ENCODE peak calls at places on chromosomes 16 and 17, in five cellular contexts. G, T, B, L and X are unnamed samples.

GRCh38 chr17:64442550-64442971 is 6.4 kb upstream of the MILR1 start:
- DNase-seq in G (peak), B (no peak), L (no peak), T (no peak), X (no peak)

GRCh38 chr17:28549274-28550132 is 2.9 kb downstream of the UNC119 start:
- DNase-seq in T (no peak), G (no peak), B (no peak), L (no peak), X (no peak)

GRCh38 chr17:58447039-58447975 is 30.0 kb upstream of the RNF43 start:
- DNase-seq in B (no peak), T (peak), L (peak), G (peak), X (peak)

GRCh38 chr17:82241183-82241925 is 12.5 kb downstream of the SLC16A3 start:
- DNase-seq in B (peak), L (no peak), T (peak), G (no peak), X (peak)

GRCh38 chr17:80983545-80983944 is 8.1 kb upstream of the CHMP6 start:
- DNase-seq in L (no peak), B (no peak), G (no peak), T (peak), X (no peak)

GRCh38 chr16:9969580-9969979 is 212.6 kb downstream of the GRIN2A start:
- DNase-seq in T (no peak), L (no peak), G (no peak), B (no peak), X (no peak)

GRCh38 chr17:17377568-17377967 is 74.4 kb downstream of the NT5M start:
- DNase-seq in B (no peak), T (no peak), L (no peak), G (no peak), X (no peak)

GRCh38 chr16:22694887-22695382 is 119.0 kb upstream of the HS3ST2 start:
- DNase-seq in L (no peak), T (no peak), B (peak), G (no peak), X (no peak)

GRCh38 chr16:64700628-64701027 is 421.2 kb downstream of the CDH11 start:
- DNase-seq in G (no peak), T (no peak), L (no peak), B (no peak), X (no peak)

GRCh38 chr17:20009052-20009301 is 182 bp upstream of the SPECC1 start:
- DNase-seq in T (no peak), G (no peak), B (no peak), L (no peak), X (peak)

GRCh38 chr17:50657627-50658026 is 22.9 kb downstream of the ABCC3 start:
- DNase-seq in B (no peak), L (no peak), G (no peak), T (no peak), X (no peak)

GRCh38 chr17:44911133-44912001 is 3.9 kb downstream of the GFAP start:
- DNase-seq in T (peak), L (peak), G (peak), B (peak), X (no peak)

GRCh38 chr16:23826528-23827244 is 9.1 kb upstream of the PRKCB start:
- DNase-seq in L (no peak), T (no peak), G (no peak), B (no peak), X (no peak)

GRCh38 chr16:8867483-8868271 is 1.1 kb downstream of the CARHSP1 start:
- DNase-seq in L (no peak), B (peak), G (no peak), T (peak), X (no peak)

GRCh38 chr16:75481475-75481874 is 13.8 kb downstream of the CHST6 start:
- DNase-seq in T (no peak), L (no peak), G (no peak), B (no peak), X (no peak)

GRCh38 chr16:83068686-83069085 is 441.9 kb downstream of the CDH13 start:
- DNase-seq in B (no peak), T (no peak), L (no peak), G (no peak), X (no peak)

GRCh38 chr16:71885261-71885650 is 1.3 kb upstream of the ZNF821 start:
- DNase-seq in L (no peak), T (no peak), G (no peak), B (no peak), X (no peak)

GRCh38 chr16:57653936-57654335 is 14.2 kb upstream of the ADGRG3 start:
- DNase-seq in T (no peak), B (no peak), G (peak), L (no peak), X (no peak)

GRCh38 chr16:73873643-73874042 is 423.0 kb upstream of the PSMD7 start:
- DNase-seq in G (no peak), B (no peak), T (no peak), L (no peak), X (no peak)

GRCh38 chr16:88540346-88540977 is 29.7 kb upstream of the ZC3H18 start:
- DNase-seq in B (no peak), G (no peak), T (no peak), L (no peak), X (no peak)

GRCh38 chr16:89722392-89723278 is 1.3 kb downstream of the ZNF276 start:
- DNase-seq in G (no peak), T (peak), L (peak), B (peak), X (no peak)

GRCh38 chr16:57192146-57192545 is 6.0 kb downstream of the RSPRY1 start:
- DNase-seq in L (no peak), B (no peak), G (no peak), T (no peak), X (no peak)

GRCh38 chr17:34299017-34299416 is 13.5 kb downstream of the CCL11 start:
- DNase-seq in T (no peak), B (no peak), G (no peak), L (no peak), X (no peak)

GRCh38 chr17:31309525-31309924 is 4.3 kb downstream of the EVI2B start:
- DNase-seq in L (no peak), T (no peak), B (no peak), G (no peak), X (no peak)
- H3K4me3 ChIP-seq in L (peak), T (no peak), B (no peak), G (no peak), X (no peak)

GRCh38 chr17:65550075-65550635 is 11.3 kb downstream of the AXIN2 start:
- DNase-seq in B (no peak), G (no peak), T (no peak), L (no peak), X (no peak)
- H3K27ac ChIP-seq in B (no peak), G (no peak), T (no peak), L (no peak), X (peak)

GRCh38 chr16:67395458-67396158 is 2.3 kb upstream of the TPPP3 start:
- DNase-seq in G (no peak), T (no peak), B (no peak), L (no peak), X (no peak)
- H3K4me3 ChIP-seq in G (no peak), T (peak), B (no peak), L (no peak), X (no peak)

DNA sequence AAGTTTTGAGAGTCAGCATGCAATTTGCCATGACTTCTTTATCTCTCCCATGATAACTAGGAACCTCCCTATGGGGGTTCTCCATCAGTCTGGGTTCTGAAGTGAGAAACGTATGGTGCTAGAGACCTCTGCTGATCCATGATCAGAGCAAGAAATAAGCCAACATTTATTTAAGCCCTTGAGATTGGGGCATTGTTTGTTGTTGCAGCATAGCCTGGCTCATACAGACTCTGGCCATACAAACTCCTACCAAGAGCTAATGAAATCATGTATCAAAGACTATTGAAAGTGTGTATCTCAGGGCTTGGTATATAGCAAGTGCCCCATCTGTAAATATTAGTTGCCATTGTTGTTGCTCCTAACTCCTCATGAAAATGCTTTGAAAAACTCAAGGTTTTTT is 233.9 kb downstream of the MAF start:
- DNase-seq in G (no peak), T (no peak), L (no peak), B (no peak), X (no peak)
- H3K27ac ChIP-seq in G (no peak), T (no peak), L (no peak), B (no peak), X (no peak)

DNA sequence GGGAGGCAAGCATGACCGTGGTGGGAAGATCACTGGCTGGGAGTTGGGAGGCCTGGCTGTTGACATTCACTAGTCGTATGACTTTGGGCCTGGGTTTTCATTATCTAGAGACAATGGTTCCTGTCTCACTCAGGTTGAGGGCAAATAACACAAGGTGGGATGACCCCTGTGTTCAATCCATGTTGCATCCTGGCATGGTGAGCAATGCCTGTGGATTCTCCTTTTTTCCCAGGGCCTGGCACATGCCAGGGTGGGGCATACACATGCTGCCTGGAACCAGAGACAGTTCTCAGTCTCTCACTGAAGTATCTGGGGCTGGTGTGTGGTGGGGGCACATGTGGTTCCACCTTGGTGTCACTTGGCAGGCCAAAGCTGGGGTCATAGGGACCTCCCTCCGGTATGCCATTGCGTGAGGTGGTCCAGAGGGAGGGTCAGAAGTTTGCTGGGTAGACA is 5.4 kb downstream of the THRA start:
- DNase-seq in G (no peak), T (no peak), B (no peak), L (no peak), X (no peak)
- H3K4me3 ChIP-seq in G (no peak), T (peak), B (peak), L (peak), X (peak)

GRCh38 chr17:48873696-48874443 is 18.7 kb upstream of the ATP5MC1 start:
- DNase-seq in G (no peak), B (no peak), T (no peak), L (no peak), X (no peak)
- H3K27ac ChIP-seq in G (no peak), B (no peak), T (no peak), L (no peak), X (no peak)

GRCh38 chr16:1366712-1367299 is 15.1 kb downstream of the GNPTG start:
- DNase-seq in T (no peak), G (no peak), B (no peak), L (no peak), X (no peak)
- H3K4me3 ChIP-seq in T (no peak), G (no peak), B (no peak), L (no peak), X (no peak)

GRCh38 chr16:85239239-85239638 is 127.0 kb upstream of the CIBAR2 start:
- DNase-seq in T (no peak), L (no peak), G (no peak), B (no peak), X (no peak)
- H3K27ac ChIP-seq in T (no peak), L (no peak), G (no peak), B (no peak), X (no peak)